ENCODE peak calls at places on chromosomes 1 and 21, in ten cellular contexts. One of them, this sample, is unnamed. For H3K4me1, the result is how much of the 10 kb centered on the place peaks cover.

GRCh38 chr1:101264699-101265098 is 27.9 kb downstream of the S1PR1 start:
- DNase-seq in H9: no peak
- DNase-seq in cardiac muscle cell: peak
- DNase-seq in pancreas: no peak
- DNase-seq in heart left ventricle: peak
- DNase-seq in psoas muscle: no peak
- DNase-seq in uterus: no peak
- DNase-seq in sigmoid colon: no peak
- DNase-seq in hepatocyte: no peak
- DNase-seq in stomach: no peak
- DNase-seq in this sample: no peak

GRCh38 chr1:58063095-58063494 is 483.4 kb downstream of the OMA1 start:
- DNase-seq in heart left ventricle: no peak
- DNase-seq in cardiac muscle cell: no peak
- DNase-seq in uterus: no peak
- DNase-seq in pancreas: no peak
- DNase-seq in stomach: no peak
- DNase-seq in sigmoid colon: no peak
- DNase-seq in H9: no peak
- DNase-seq in psoas muscle: no peak
- DNase-seq in hepatocyte: no peak
- DNase-seq in this sample: no peak

GRCh38 chr1:31483012-31483946 is 70.3 kb downstream of the SERINC2 start:
- DNase-seq in pancreas: peak
- DNase-seq in stomach: peak
- DNase-seq in psoas muscle: no peak
- DNase-seq in uterus: no peak
- DNase-seq in heart left ventricle: peak
- DNase-seq in cardiac muscle cell: no peak
- DNase-seq in hepatocyte: peak
- DNase-seq in sigmoid colon: peak
- DNase-seq in H9: no peak
- DNase-seq in this sample: no peak

GRCh38 chr1:94954292-94955220 is 27.6 kb upstream of the CNN3 start:
- DNase-seq in hepatocyte: no peak
- DNase-seq in sigmoid colon: no peak
- DNase-seq in cardiac muscle cell: no peak
- DNase-seq in psoas muscle: no peak
- DNase-seq in heart left ventricle: no peak
- DNase-seq in H9: no peak
- DNase-seq in stomach: no peak
- DNase-seq in uterus: no peak
- DNase-seq in pancreas: no peak
- DNase-seq in this sample: no peak

GRCh38 chr1:208757846-208758245 is 513.7 kb upstream of the PLXNA2 start:
- DNase-seq in heart left ventricle: no peak
- DNase-seq in hepatocyte: no peak
- DNase-seq in sigmoid colon: no peak
- DNase-seq in cardiac muscle cell: no peak
- DNase-seq in stomach: no peak
- DNase-seq in H9: no peak
- DNase-seq in pancreas: no peak
- DNase-seq in uterus: no peak
- DNase-seq in psoas muscle: no peak
- DNase-seq in this sample: no peak

GRCh38 chr1:6889875-6890480 is 104.7 kb downstream of the CAMTA1 start:
- DNase-seq in hepatocyte: peak
- DNase-seq in psoas muscle: no peak
- DNase-seq in heart left ventricle: peak
- DNase-seq in sigmoid colon: no peak
- DNase-seq in cardiac muscle cell: peak
- DNase-seq in uterus: peak
- DNase-seq in stomach: peak
- DNase-seq in H9: no peak
- DNase-seq in pancreas: peak
- DNase-seq in this sample: no peak

GRCh38 chr1:71919812-71920509 is 362.4 kb downstream of the NEGR1 start:
- DNase-seq in psoas muscle: no peak
- DNase-seq in hepatocyte: no peak
- DNase-seq in uterus: no peak
- DNase-seq in sigmoid colon: no peak
- DNase-seq in stomach: no peak
- DNase-seq in pancreas: no peak
- DNase-seq in H9: peak
- DNase-seq in cardiac muscle cell: no peak
- DNase-seq in heart left ventricle: no peak
- DNase-seq in this sample: no peak

GRCh38 chr1:201170533-201171062 is 16.3 kb upstream of the TMEM9 start:
- DNase-seq in H9: peak
- DNase-seq in pancreas: peak
- DNase-seq in heart left ventricle: peak
- DNase-seq in sigmoid colon: peak
- DNase-seq in uterus: peak
- DNase-seq in cardiac muscle cell: peak
- DNase-seq in stomach: peak
- DNase-seq in hepatocyte: peak
- DNase-seq in psoas muscle: peak
- DNase-seq in this sample: peak

DNA sequence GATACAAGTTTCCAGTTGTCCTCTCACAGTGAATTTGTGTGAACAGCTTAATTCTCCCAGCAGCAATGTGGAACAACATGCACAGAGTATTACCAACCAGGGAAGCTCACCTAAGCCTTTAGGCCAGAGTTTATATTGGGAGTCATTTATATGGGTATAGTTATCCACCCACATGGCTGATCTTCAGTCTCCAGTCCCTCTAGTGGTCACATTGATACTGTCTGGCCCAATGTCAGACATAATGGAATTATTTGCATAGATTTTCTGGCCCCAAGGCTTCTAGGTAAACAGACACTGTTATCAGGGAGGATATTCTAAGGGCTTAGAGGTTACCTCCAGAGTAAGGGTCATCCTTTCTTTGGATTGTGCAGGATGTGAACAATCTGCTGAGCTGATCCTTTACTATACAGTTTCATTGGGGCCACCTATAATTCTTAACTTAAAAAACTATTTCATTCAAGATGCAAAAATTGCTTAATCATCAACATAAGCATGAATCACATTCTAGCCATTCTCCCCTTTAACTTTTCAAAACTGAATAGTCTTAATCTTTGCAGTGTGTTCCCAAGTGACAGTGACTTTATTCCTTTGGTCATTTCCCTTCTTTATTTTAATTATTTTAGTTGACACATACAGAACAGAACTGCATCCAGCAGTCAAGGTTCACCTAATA is 210.9 kb downstream of the LTN1 start:
- DNase-seq in pancreas: no peak
- DNase-seq in psoas muscle: no peak
- DNase-seq in H9: no peak
- DNase-seq in stomach: no peak
- DNase-seq in cardiac muscle cell: peak
- DNase-seq in uterus: no peak
- DNase-seq in heart left ventricle: no peak
- DNase-seq in sigmoid colon: no peak
- DNase-seq in hepatocyte: peak
- DNase-seq in this sample: no peak
- TF ChIP-seq CTCF in pancreas: no peak
- TF ChIP-seq CTCF in psoas muscle: peak
- TF ChIP-seq CTCF in H9: peak
- TF ChIP-seq CTCF in stomach: no peak
- TF ChIP-seq CTCF in cardiac muscle cell: peak
- TF ChIP-seq CTCF in uterus: no peak
- TF ChIP-seq CTCF in heart left ventricle: no peak
- TF ChIP-seq CTCF in sigmoid colon: peak
- TF ChIP-seq CTCF in hepatocyte: peak
- TF ChIP-seq CTCF in this sample: peak

DNA sequence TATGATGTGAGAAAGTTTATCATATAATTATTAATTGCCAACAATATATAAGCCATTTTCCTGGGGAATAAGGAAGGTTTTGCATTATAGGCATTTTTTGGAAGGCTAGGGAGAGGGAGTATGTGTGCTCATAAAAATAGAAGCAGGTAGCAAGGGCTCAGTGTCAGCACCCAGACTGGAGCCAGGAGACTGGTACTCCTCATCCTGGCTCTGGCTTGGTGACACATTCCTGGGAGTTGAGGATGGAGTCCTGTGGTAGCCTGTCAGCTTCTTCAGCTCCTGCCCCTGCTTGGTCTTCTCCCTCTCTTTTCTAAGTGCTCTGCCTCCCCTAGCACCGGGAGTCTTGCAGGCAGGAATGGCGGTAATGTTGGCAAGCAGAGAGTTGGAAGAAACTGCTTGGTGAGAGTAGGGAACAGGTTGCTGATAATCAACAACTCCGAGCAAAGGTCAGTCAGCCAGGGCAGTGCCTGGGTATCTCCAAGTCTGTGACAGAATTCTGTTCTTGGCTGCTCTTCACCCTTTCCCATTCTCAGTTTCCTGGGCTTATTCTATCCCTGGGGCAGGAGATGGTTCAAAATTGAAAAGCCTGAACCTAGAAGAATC is 23.0 kb downstream of the GIPC2 start:
- DNase-seq in pancreas: peak
- DNase-seq in psoas muscle: peak
- DNase-seq in H9: no peak
- DNase-seq in stomach: no peak
- DNase-seq in cardiac muscle cell: no peak
- DNase-seq in hepatocyte: peak
- DNase-seq in heart left ventricle: peak
- DNase-seq in sigmoid colon: no peak
- DNase-seq in uterus: no peak
- DNase-seq in this sample: no peak
- H3K4me1 ChIP-seq in pancreas: under half
- H3K4me1 ChIP-seq in psoas muscle: under half
- H3K4me1 ChIP-seq in H9: under half
- H3K4me1 ChIP-seq in stomach: under half
- H3K4me1 ChIP-seq in cardiac muscle cell: under half
- H3K4me1 ChIP-seq in hepatocyte: under half
- H3K4me1 ChIP-seq in heart left ventricle: under half
- H3K4me1 ChIP-seq in sigmoid colon: under half
- H3K4me1 ChIP-seq in uterus: under half
- H3K4me1 ChIP-seq in this sample: under half

GRCh38 chr1:232464325-232464724 is 165.6 kb downstream of the SIPA1L2 start:
- DNase-seq in hepatocyte: no peak
- DNase-seq in sigmoid colon: no peak
- DNase-seq in heart left ventricle: no peak
- DNase-seq in cardiac muscle cell: no peak
- DNase-seq in pancreas: no peak
- DNase-seq in stomach: no peak
- DNase-seq in psoas muscle: no peak
- DNase-seq in H9: no peak
- DNase-seq in uterus: no peak
- DNase-seq in this sample: no peak

GRCh38 chr1:232470711-232471110 is 159.2 kb downstream of the SIPA1L2 start:
- DNase-seq in pancreas: no peak
- DNase-seq in heart left ventricle: no peak
- DNase-seq in uterus: no peak
- DNase-seq in sigmoid colon: no peak
- DNase-seq in psoas muscle: no peak
- DNase-seq in hepatocyte: no peak
- DNase-seq in stomach: no peak
- DNase-seq in H9: no peak
- DNase-seq in cardiac muscle cell: no peak
- DNase-seq in this sample: no peak

GRCh38 chr1:232463226-232463625 is 166.7 kb downstream of the SIPA1L2 start:
- DNase-seq in H9: no peak
- DNase-seq in heart left ventricle: no peak
- DNase-seq in sigmoid colon: no peak
- DNase-seq in uterus: no peak
- DNase-seq in psoas muscle: no peak
- DNase-seq in stomach: no peak
- DNase-seq in hepatocyte: no peak
- DNase-seq in pancreas: no peak
- DNase-seq in cardiac muscle cell: no peak
- DNase-seq in this sample: no peak

GRCh38 chr1:232468249-232468648 is 161.7 kb downstream of the SIPA1L2 start:
- DNase-seq in heart left ventricle: no peak
- DNase-seq in psoas muscle: no peak
- DNase-seq in cardiac muscle cell: no peak
- DNase-seq in H9: no peak
- DNase-seq in stomach: no peak
- DNase-seq in sigmoid colon: no peak
- DNase-seq in pancreas: no peak
- DNase-seq in uterus: no peak
- DNase-seq in hepatocyte: no peak
- DNase-seq in this sample: no peak

DNA sequence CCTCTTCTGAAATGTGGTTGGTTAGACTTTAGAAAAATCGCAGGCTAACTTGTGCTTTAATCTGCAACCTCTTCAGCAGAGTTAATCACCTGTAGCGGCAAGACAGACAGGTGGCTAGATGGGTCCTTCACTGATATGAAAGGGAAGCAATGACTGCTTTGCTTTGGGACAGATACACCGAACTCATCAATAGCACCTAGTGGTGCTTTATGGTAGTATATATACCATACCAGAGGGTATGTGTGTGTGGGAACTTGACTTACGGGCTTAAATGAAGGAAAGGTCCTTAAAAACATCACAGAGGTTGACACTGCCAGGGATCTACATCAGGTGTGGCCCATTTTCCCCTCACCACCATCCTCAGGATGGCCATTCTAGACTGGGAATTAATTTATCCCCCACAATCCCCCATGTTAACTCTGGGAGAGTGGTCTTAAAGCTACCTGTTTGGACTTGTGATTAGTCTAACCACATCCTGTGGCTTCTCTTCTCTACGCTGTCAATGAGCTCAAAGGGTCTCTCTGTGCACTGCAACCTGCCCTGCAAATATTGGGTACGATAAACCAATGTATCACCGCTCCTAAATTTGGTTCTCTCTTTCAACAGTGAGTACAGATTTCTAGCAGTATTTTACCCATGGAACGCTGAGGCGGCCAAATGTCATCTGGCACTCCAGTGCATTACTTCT is 162.7 kb downstream of the SIPA1L2 start:
- DNase-seq in psoas muscle: no peak
- DNase-seq in sigmoid colon: no peak
- DNase-seq in hepatocyte: no peak
- DNase-seq in stomach: no peak
- DNase-seq in cardiac muscle cell: no peak
- DNase-seq in H9: no peak
- DNase-seq in pancreas: no peak
- DNase-seq in heart left ventricle: no peak
- DNase-seq in uterus: no peak
- DNase-seq in this sample: no peak
- TF ChIP-seq CTCF in psoas muscle: no peak
- TF ChIP-seq CTCF in sigmoid colon: no peak
- TF ChIP-seq CTCF in hepatocyte: no peak
- TF ChIP-seq CTCF in stomach: no peak
- TF ChIP-seq CTCF in cardiac muscle cell: no peak
- TF ChIP-seq CTCF in H9: peak
- TF ChIP-seq CTCF in pancreas: no peak
- TF ChIP-seq CTCF in heart left ventricle: no peak
- TF ChIP-seq CTCF in uterus: no peak
- TF ChIP-seq CTCF in this sample: no peak

GRCh38 chr1:87647436-87648177 is 318.9 kb downstream of the LMO4 start:
- DNase-seq in pancreas: no peak
- DNase-seq in psoas muscle: no peak
- DNase-seq in hepatocyte: no peak
- DNase-seq in stomach: no peak
- DNase-seq in sigmoid colon: no peak
- DNase-seq in heart left ventricle: no peak
- DNase-seq in uterus: no peak
- DNase-seq in cardiac muscle cell: no peak
- DNase-seq in H9: no peak
- DNase-seq in this sample: no peak

GRCh38 chr1:87641996-87642395 is 313.3 kb downstream of the LMO4 start:
- DNase-seq in uterus: no peak
- DNase-seq in pancreas: no peak
- DNase-seq in H9: no peak
- DNase-seq in heart left ventricle: no peak
- DNase-seq in sigmoid colon: no peak
- DNase-seq in stomach: no peak
- DNase-seq in hepatocyte: no peak
- DNase-seq in psoas muscle: no peak
- DNase-seq in cardiac muscle cell: no peak
- DNase-seq in this sample: no peak

GRCh38 chr1:87644500-87645245 is 316.0 kb downstream of the LMO4 start:
- DNase-seq in cardiac muscle cell: no peak
- DNase-seq in pancreas: no peak
- DNase-seq in H9: no peak
- DNase-seq in hepatocyte: peak
- DNase-seq in psoas muscle: no peak
- DNase-seq in heart left ventricle: no peak
- DNase-seq in sigmoid colon: no peak
- DNase-seq in stomach: no peak
- DNase-seq in uterus: no peak
- DNase-seq in this sample: no peak

GRCh38 chr1:87642581-87643129 is 314.0 kb downstream of the LMO4 start:
- DNase-seq in sigmoid colon: no peak
- DNase-seq in heart left ventricle: no peak
- DNase-seq in hepatocyte: peak
- DNase-seq in uterus: no peak
- DNase-seq in psoas muscle: no peak
- DNase-seq in H9: no peak
- DNase-seq in pancreas: no peak
- DNase-seq in cardiac muscle cell: peak
- DNase-seq in stomach: no peak
- DNase-seq in this sample: no peak

GRCh38 chr1:87644033-87644432 is 315.4 kb downstream of the LMO4 start:
- DNase-seq in hepatocyte: peak
- DNase-seq in uterus: no peak
- DNase-seq in cardiac muscle cell: no peak
- DNase-seq in heart left ventricle: no peak
- DNase-seq in pancreas: no peak
- DNase-seq in H9: no peak
- DNase-seq in psoas muscle: no peak
- DNase-seq in sigmoid colon: no peak
- DNase-seq in stomach: no peak
- DNase-seq in this sample: no peak
- H3K4me1 ChIP-seq in hepatocyte: under half
- H3K4me1 ChIP-seq in uterus: under half
- H3K4me1 ChIP-seq in cardiac muscle cell: under half
- H3K4me1 ChIP-seq in heart left ventricle: under half
- H3K4me1 ChIP-seq in pancreas: under half
- H3K4me1 ChIP-seq in H9: under half
- H3K4me1 ChIP-seq in psoas muscle: under half
- H3K4me1 ChIP-seq in sigmoid colon: under half
- H3K4me1 ChIP-seq in stomach: under half
- H3K4me1 ChIP-seq in this sample: under half